ENCODE peak calls at places on chromosome 5, in seven cellular contexts. I is psoas muscle; Z is HCT116; X is CD4-positive, alpha-beta memory T cell; A is GM06990; D is CD4-positive, CD25-positive, alpha-beta regulatory T cell; G is upper lobe of right lung. M is an unnamed sample. For H3K27me3, the result is how much of the 10 kb centered on the place peaks cover.

GRCh38 chr5:36398137-36398536 is 96.4 kb upstream of the RANBP3L start:
- DNase-seq in Z (peak), G (no peak), I (no peak), D (no peak), A (no peak), X (no peak), M (no peak)

GRCh38 chr5:133931546-133931945 is 36.9 kb downstream of the C5orf15 start:
- DNase-seq in D (no peak), A (no peak), G (no peak), Z (no peak), I (no peak), X (no peak), M (no peak)

GRCh38 chr5:14038341-14038959 is 94.0 kb upstream of the DNAH5 start:
- DNase-seq in X (no peak), Z (peak), A (no peak), D (no peak), I (no peak), G (no peak), M (peak)

GRCh38 chr5:52989025-52989780 is at the start of gene ITGA2:
- DNase-seq in G (peak), D (no peak), Z (peak), A (peak), I (peak), X (no peak), M (no peak)

GRCh38 chr5:27403248-27403882 is 365.0 kb upstream of the CDH9 start:
- DNase-seq in D (no peak), I (no peak), Z (no peak), G (no peak), A (no peak), X (no peak), M (peak)

GRCh38 chr5:178420424-178420823 is 169.8 kb downstream of the COL23A1 start:
- DNase-seq in X (no peak), Z (no peak), G (no peak), I (no peak), D (no peak), A (no peak), M (no peak)

GRCh38 chr5:17218353-17219005 is 1.0 kb downstream of the BASP1 start:
- DNase-seq in X (no peak), Z (no peak), G (peak), A (peak), I (peak), D (no peak), M (no peak)

GRCh38 chr5:124554746-124555145 is 191.7 kb downstream of the ZNF608 start:
- DNase-seq in Z (no peak), I (no peak), D (no peak), X (no peak), A (no peak), G (no peak), M (no peak)

GRCh38 chr5:9869616-9870288 is 239.6 kb upstream of the TAS2R1 start:
- DNase-seq in Z (no peak), X (no peak), A (no peak), I (no peak), G (no peak), D (no peak), M (no peak)

GRCh38 chr5:22470408-22470807 is 382.7 kb downstream of the CDH12 start:
- DNase-seq in X (no peak), D (no peak), I (no peak), Z (no peak), G (no peak), A (no peak), M (no peak)

GRCh38 chr5:165224366-165224765 is 1718.9 kb downstream of the MAT2B start:
- DNase-seq in X (no peak), G (no peak), I (no peak), D (no peak), Z (no peak), A (no peak), M (no peak)

GRCh38 chr5:137629646-137630045 is 106.2 kb downstream of the KLHL3 start:
- DNase-seq in I (no peak), A (peak), G (no peak), Z (peak), X (no peak), D (peak), M (peak)

GRCh38 chr5:135437796-135438560 is 9.2 kb downstream of the DCANP1 start:
- DNase-seq in I (peak), G (peak), A (no peak), X (no peak), D (no peak), Z (peak), M (peak)

DNA sequence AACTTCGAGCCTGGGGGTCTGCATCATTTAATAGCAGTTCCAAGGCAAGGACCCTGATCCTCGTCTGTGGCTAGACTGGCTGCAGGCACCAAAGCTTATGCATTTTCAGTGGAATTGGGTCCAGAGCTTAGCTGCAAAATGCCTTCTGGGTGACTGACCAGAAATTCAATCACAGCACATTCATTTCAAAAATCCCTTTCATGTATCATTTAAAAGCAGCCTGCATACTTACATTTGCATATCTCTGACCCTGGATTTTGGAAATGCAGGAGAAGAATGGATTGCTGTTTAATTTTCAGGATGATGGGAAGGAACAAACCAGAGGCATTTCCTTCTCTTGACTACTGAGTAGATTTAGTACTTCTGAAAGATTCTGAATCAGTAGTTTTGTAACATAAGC is 122.8 kb downstream of the PPP2R2B start:
- DNase-seq in Z (no peak), A (no peak), D (no peak), G (no peak), I (no peak), X (no peak), M (no peak)
- H3K27me3 ChIP-seq in Z (under half), A (under half), D (under half), G (under half), I (under half), X (under half), M (under half)

GRCh38 chr5:130740047-130740569 is 424.9 kb downstream of the HINT1 start:
- DNase-seq in I (no peak), G (no peak), Z (no peak), X (no peak), A (no peak), D (no peak), M (no peak)

GRCh38 chr5:130747556-130747955 is 417.5 kb downstream of the HINT1 start:
- DNase-seq in G (no peak), Z (no peak), D (no peak), I (no peak), A (no peak), X (no peak), M (no peak)

DNA sequence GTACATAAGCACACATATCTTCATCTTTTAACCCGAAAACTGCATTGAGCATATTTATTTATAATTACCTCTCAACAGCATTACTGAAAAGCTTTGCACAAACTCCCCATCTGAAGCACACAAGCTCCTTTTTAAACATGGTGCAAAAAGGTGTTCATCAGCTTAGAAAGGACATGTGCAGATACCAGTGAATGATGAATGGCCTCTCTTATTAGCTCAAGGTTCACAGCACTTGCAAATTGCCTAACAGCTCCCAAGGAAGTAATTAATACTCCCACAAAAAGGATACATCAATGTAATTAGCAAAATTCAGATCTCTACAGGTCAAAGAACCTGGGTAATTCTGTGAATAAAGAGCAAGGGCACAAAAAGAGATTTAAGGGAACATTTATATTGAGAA is 422.0 kb downstream of the HINT1 start:
- DNase-seq in Z (no peak), A (no peak), X (no peak), I (no peak), G (no peak), D (no peak), M (no peak)
- H3K27me3 ChIP-seq in Z (under half), A (under half), X (under half), I (under half), G (under half), D (under half), M (under half)

GRCh38 chr5:61348437-61348836 is 16.4 kb downstream of the ZSWIM6 start:
- DNase-seq in I (no peak), D (no peak), X (no peak), A (no peak), G (no peak), Z (no peak), M (no peak)

GRCh38 chr5:61347088-61347487 is 15.0 kb downstream of the ZSWIM6 start:
- DNase-seq in X (no peak), A (no peak), Z (no peak), G (no peak), D (no peak), I (no peak), M (no peak)

GRCh38 chr5:61349935-61350334 is 17.9 kb downstream of the ZSWIM6 start:
- DNase-seq in G (no peak), Z (no peak), X (no peak), A (no peak), D (no peak), I (no peak), M (no peak)

GRCh38 chr5:61344187-61344944 is 12.3 kb downstream of the ZSWIM6 start:
- DNase-seq in G (no peak), I (peak), D (no peak), X (no peak), A (no peak), Z (no peak), M (no peak)

DNA sequence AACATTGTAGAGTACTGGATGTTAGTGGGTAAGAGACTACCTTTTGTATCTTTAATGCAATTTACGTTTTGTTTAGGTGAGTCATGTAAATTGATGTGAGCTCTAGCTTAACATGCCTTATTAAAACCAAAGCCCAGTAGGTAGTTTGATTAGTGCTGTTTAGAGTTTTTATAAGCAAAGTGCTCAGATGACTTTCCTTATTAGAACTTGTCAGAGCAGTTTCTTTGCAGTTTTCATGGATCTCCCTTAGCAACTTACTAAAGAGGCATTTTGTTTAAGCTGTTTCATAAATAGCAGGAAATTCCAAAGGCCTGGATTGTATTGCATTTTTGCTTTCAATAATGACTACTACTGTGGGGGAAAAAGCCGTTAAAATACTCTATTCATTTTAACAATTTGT is 14.5 kb downstream of the ZSWIM6 start:
- DNase-seq in I (no peak), Z (no peak), A (no peak), D (no peak), G (no peak), X (no peak), M (no peak)
- H3K27me3 ChIP-seq in I (under half), Z (under half), A (under half), D (under half), G (under half), X (under half), M (under half)

GRCh38 chr5:77606279-77606678 is 32.2 kb downstream of the OTP start:
- DNase-seq in D (no peak), I (no peak), A (no peak), G (no peak), Z (no peak), X (no peak), M (no peak)

GRCh38 chr5:77607324-77607723 is 31.2 kb downstream of the OTP start:
- DNase-seq in I (no peak), A (no peak), D (no peak), X (no peak), Z (no peak), G (no peak), M (no peak)
- H3K27me3 ChIP-seq in I (under half), A (under half), D (under half), X (under half), Z (under half), G (under half), M (under half)

DNA sequence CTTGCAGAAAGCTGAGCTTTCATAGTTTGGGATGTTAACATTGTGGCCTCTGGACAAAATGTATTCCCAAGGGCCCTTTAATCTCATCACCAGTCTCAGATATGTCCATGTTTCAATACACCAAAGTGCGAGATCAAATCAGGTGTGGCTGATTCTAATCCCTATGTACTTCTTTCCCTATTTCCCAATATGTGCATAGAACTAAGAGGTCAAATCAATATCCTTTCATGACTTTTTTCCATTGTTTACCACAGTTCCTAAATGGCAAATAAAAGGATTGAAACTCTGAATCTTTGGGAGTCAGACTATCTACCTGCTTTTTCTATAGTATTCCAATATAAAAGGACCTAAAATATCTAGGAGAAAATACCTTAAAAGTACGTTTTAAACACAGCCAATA is 105.0 kb downstream of the FBXO38 start:
- DNase-seq in G (no peak), Z (no peak), A (no peak), D (no peak), I (no peak), X (no peak), M (no peak)
- H3K27me3 ChIP-seq in G (under half), Z (under half), A (under half), D (under half), I (under half), X (under half), M (under half)

GRCh38 chr5:173329370-173330150 is 1.3 kb upstream of the STC2 start:
- DNase-seq in X (no peak), D (no peak), I (no peak), A (peak), G (no peak), Z (peak), M (no peak)

GRCh38 chr5:173330151-173330855 is 2.1 kb upstream of the STC2 start:
- DNase-seq in I (no peak), Z (no peak), G (no peak), X (no peak), A (no peak), D (no peak), M (no peak)

GRCh38 chr5:173331287-173331686 is 3.1 kb upstream of the STC2 start:
- DNase-seq in D (no peak), G (no peak), A (no peak), I (no peak), Z (no peak), X (no peak), M (no peak)

GRCh38 chr5:173331956-173332479 is 3.8 kb upstream of the STC2 start:
- DNase-seq in X (peak), Z (peak), D (peak), A (peak), I (peak), G (peak), M (no peak)

DNA sequence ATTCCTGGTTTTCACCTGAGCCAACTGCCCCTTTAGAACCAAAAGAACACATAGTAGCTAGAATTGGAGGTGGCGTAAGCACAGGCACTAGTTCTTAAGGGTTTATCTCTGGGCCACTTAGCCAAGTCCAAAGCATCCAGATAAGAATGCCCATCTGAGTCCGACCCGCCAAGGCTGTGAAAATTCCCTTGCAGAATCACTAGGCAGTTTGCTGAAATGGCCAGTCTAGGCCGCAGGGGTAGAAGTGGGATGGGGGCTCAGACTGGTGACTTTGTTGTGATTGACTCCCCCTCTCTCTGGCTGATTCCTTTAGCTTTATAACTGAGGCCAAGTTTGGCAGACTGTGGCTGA is 2.6 kb upstream of the STC2 start:
- DNase-seq in I (no peak), Z (no peak), G (no peak), D (no peak), A (no peak), X (no peak), M (no peak)
- H3K27me3 ChIP-seq in I (under half), Z (under half), G (half or more), D (under half), A (under half), X (under half), M (under half)

GRCh38 chr5:132751971-132752580 is 4.8 kb downstream of the CCNI2 start:
- DNase-seq in A (no peak), D (no peak), X (no peak), I (no peak), G (no peak), Z (no peak), M (no peak)

GRCh38 chr5:132751444-132751843 is 4.2 kb downstream of the CCNI2 start:
- DNase-seq in G (no peak), X (peak), I (peak), A (peak), Z (no peak), D (peak), M (no peak)

GRCh38 chr5:132752581-132753125 is 5.4 kb downstream of the CCNI2 start:
- DNase-seq in D (no peak), X (no peak), I (no peak), G (no peak), A (no peak), Z (no peak), M (no peak)

GRCh38 chr5:132749506-132749905 is 2.3 kb downstream of the CCNI2 start:
- DNase-seq in D (no peak), X (no peak), G (no peak), Z (no peak), A (no peak), I (no peak), M (no peak)

GRCh38 chr5:132750471-132751230 is 3.4 kb downstream of the CCNI2 start:
- DNase-seq in Z (no peak), A (no peak), D (no peak), I (no peak), X (no peak), G (no peak), M (no peak)
- H3K27me3 ChIP-seq in Z (under half), A (under half), D (under half), I (under half), X (under half), G (under half), M (under half)